ENCODE peak calls at places on chromosomes 7 and 10, in seven cellular contexts. E is colonic mucosa, K is WERI-Rb-1, H is adrenal gland, U is suprapubic skin, I is thoracic aorta, C is H1. V is an unnamed sample.

GRCh38 chr7:130345106-130345505 is 490 bp downstream of the CPA5 start:
- DNase-seq in E (no peak), K (no peak), H (no peak), U (no peak), I (no peak), C (no peak), V (no peak)

GRCh38 chr10:9149134-9149533 is 1094.6 kb downstream of the GATA3 start:
- DNase-seq in E (no peak), K (no peak), H (no peak), U (no peak), I (no peak), C (no peak), V (no peak)

GRCh38 chr10:70849582-70850016 is 33.9 kb downstream of the SGPL1 start:
- DNase-seq in E (no peak), K (no peak), H (no peak), U (no peak), I (no peak), C (no peak), V (peak; percentile 41)

GRCh38 chr7:43758861-43759683 is 592 bp downstream of the BLVRA start:
- DNase-seq in E (peak; percentile 41), K (peak; percentile 31), H (peak; percentile 39), U (peak; percentile 75), I (no peak), C (no peak), V (no peak)

GRCh38 chr7:98202367-98203195 is 8.7 kb upstream of the BHLHA15 start:
- DNase-seq in E (no peak), K (no peak), H (no peak), U (peak; percentile 55), I (no peak), C (no peak), V (no peak)

GRCh38 chr10:63976538-63976937 is 455.3 kb downstream of the REEP3 start:
- DNase-seq in E (peak; percentile 34), K (peak; percentile 77), H (peak; percentile 50), U (no peak), I (no peak), C (no peak), V (no peak)

GRCh38 chr7:33933611-33934281 is 28.4 kb downstream of the BMPER start:
- DNase-seq in E (no peak), K (no peak), H (no peak), U (no peak), I (no peak), C (no peak), V (peak; percentile 76)

GRCh38 chr7:122143376-122143750 is 686 bp downstream of the AASS start:
- DNase-seq in E (peak; percentile 21), K (no peak), H (peak; percentile 20), U (peak; percentile 77), I (no peak), C (no peak), V (no peak)

GRCh38 chr10:12348341-12348869 is 942 bp upstream of the CAMK1D start:
- DNase-seq in E (peak; percentile 50), K (no peak), H (no peak), U (no peak), I (no peak), C (no peak), V (no peak)

GRCh38 chr10:15084502-15084922 is 4.1 kb downstream of the ACBD7 start:
- DNase-seq in E (peak; percentile 61), K (no peak), H (peak; percentile 88), U (no peak), I (no peak), C (peak; percentile 54), V (peak; percentile 81)

GRCh38 chr10:120262857-120263547 is 194.0 kb upstream of the PLPP4 start:
- DNase-seq in E (no peak), K (no peak), H (no peak), U (no peak), I (no peak), C (no peak), V (no peak)

GRCh38 chr10:132186488-132187413 is at the start of gene DPYSL4:
- DNase-seq in E (no peak), K (no peak), H (peak; percentile 17), U (no peak), I (no peak), C (no peak), V (no peak)
- H3K4me3 ChIP-seq in E (peak within 1 kb of the TSS; percentile 9), K (peak within 1 kb of the TSS; percentile 93), H (no peak within 1 kb of the TSS), U (peak within 1 kb of the TSS; percentile 50), I (peak within 1 kb of the TSS; percentile 64), C (peak within 1 kb of the TSS; percentile 55), V (peak within 1 kb of the TSS; percentile 59)

DNA sequence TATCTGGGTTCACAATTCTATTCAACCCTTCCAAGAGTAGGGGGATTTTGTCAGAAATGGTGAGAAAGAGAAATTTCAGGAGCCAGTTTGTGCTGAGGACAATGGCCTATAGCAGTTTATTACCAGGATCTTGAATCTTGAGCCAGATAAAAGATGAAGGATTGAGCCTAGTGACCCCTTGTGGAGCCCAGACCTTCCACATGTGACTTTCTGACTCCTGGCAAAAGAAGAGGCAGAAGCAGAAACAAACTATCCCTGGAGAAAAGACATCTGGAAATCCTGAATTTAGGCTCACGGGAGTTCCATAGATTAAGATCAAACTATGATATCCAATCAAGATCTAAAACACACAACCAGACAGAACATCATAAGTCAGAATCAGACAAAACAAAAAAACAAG is 60.9 kb upstream of the CHRM2 start:
- DNase-seq in E (no peak), K (no peak), H (no peak), U (no peak), I (no peak), C (no peak), V (no peak)
- TF ChIP-seq CTCF in E (no peak), K (peak; percentile 24), H (no peak), U (no peak), I (no peak), C (peak; percentile 48), V (no peak)

DNA sequence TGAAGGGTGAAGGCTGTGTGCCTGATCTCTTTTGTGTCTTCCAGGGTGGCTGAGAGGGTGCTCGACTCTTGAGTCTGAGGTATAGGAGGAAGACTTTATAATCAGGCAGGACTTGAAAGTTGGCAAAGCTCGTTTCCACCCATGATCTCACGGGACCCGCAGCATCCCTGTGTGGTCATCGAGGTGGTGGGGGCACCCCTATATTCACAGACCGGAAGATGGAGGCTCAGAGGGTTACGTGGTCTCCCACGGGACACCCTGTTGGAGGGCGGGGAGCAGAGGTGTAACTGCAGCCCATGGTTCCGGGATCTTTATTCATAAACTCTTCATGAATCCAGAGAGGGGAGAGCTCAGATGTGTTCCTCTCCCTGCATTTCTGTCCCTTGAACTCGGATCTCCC is 9.6 kb upstream of the SHH start:
- DNase-seq in E (no peak), K (no peak), H (no peak), U (no peak), I (no peak), C (no peak), V (no peak)
- H3K27me3 ChIP-seq in E (no peaks in the 10 kb centered on the region), K (peaks cover 93% of the 10 kb centered on the region), H (no peaks in the 10 kb centered on the region), U (peaks cover 70% of the 10 kb centered on the region), I (no peaks in the 10 kb centered on the region), C (no peaks in the 10 kb centered on the region), V (no peaks in the 10 kb centered on the region)

GRCh38 chr10:79982861-79983260 is 34.0 kb upstream of the SFTPD start:
- DNase-seq in E (no peak), K (no peak), H (no peak), U (no peak), I (no peak), C (no peak), V (no peak)
- H3K4me3 ChIP-seq in E (no peak overlapping the region), K (no peak overlapping the region), H (no peak overlapping the region), U (no peak overlapping the region), I (peak overlapping the region; percentile 79), C (no peak overlapping the region), V (no peak overlapping the region)

DNA sequence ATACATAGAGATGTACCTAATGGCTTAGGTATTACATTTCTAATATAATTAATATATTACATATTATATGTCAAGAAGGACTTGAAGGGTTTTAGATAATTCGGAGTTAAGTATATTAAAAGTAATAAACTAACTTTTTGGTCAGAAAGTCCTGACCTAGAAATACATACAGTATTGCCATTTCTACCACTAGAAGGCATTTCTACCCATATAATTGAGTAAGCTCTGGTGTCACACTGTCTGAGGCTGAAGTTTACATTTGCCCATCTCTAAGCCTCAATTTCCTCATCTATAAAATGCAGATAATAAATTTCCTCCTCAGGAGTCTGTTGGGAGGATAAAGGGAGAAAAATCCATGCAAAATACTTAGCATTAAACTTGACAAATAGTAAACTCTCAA is 7.1 kb downstream of the FKBP14 start:
- DNase-seq in E (no peak), K (no peak), H (no peak), U (no peak), I (no peak), C (no peak), V (no peak)
- TF ChIP-seq CTCF in E (no peak), K (no peak), H (no peak), U (no peak), I (no peak), C (no peak), V (peak; percentile 26)

V was measured in BJ.